ENCODE peak calls at places on chromosomes 2 and 18, in five cellular contexts. H is HTR-8/SVneo; T is stimulated activated naive CD8-positive, alpha-beta T cell treated with anti-CD3 and anti-CD28 coated beads, Interleukin-15, Interleukin-2, amounts not matched to agents 100 U/mL and 50 U/mL, for 24 hours; R is stimulated activated CD8-positive, alpha-beta memory T cell treated with anti-CD3 and anti-CD28 coated beads, Interleukin-15, amount 100 ng/mL, for 4 hours; Y is brain microvascular endothelial cell. Q is an unnamed sample.

GRCh38 chr2:121258066-121258465 is 26.9 kb downstream of the TFCP2L1 start:
- DNase-seq in H (no peak), T (no peak), R (no peak), Y (no peak), Q (no peak)

GRCh38 chr2:223784221-223784772 is 53.1 kb downstream of the AP1S3 start:
- DNase-seq in H (no peak), T (no peak), R (no peak), Y (no peak), Q (no peak)

GRCh38 chr2:54680397-54681032 is 42.9 kb upstream of the EML6 start:
- DNase-seq in H (no peak), T (peak; percentile 43), R (no peak), Y (no peak), Q (peak; percentile 39)

GRCh38 chr2:205748660-205749059 is 66.4 kb downstream of the NRP2 start:
- DNase-seq in H (no peak), T (no peak), R (no peak), Y (no peak), Q (no peak)

GRCh38 chr2:111184725-111185495 is 64.2 kb downstream of the BCL2L11 start:
- DNase-seq in H (no peak), T (no peak), R (no peak), Y (no peak), Q (no peak)

GRCh38 chr2:11870064-11870463 is 123.6 kb downstream of the LPIN1 start:
- DNase-seq in H (no peak), T (no peak), R (no peak), Y (no peak), Q (no peak)

GRCh38 chr18:28175047-28175929 is 1.6 kb downstream of the CDH2 start:
- DNase-seq in H (peak; percentile 21), T (no peak), R (no peak), Y (no peak), Q (no peak)

GRCh38 chr18:61731169-61731568 is 161.6 kb downstream of the RNF152 start:
- DNase-seq in H (no peak), T (no peak), R (no peak), Y (no peak), Q (no peak)

GRCh38 chr2:27765621-27766286 is 5.8 kb upstream of the MRPL33 start:
- DNase-seq in H (no peak), T (peak; percentile 64), R (peak; percentile 15), Y (no peak), Q (peak; percentile 16)

GRCh38 chr2:127810156-127810636 is 775 bp downstream of the WDR33 start:
- DNase-seq in H (no peak), T (no peak), R (no peak), Y (peak; percentile 7), Q (no peak)

GRCh38 chr2:154049561-154049960 is 177.8 kb downstream of the GALNT13 start:
- DNase-seq in H (no peak), T (no peak), R (no peak), Y (no peak), Q (no peak)

GRCh38 chr2:173984866-173985588 is 19.9 kb upstream of the SP3 start:
- DNase-seq in H (no peak), T (no peak), R (no peak), Y (no peak), Q (no peak)

GRCh38 chr2:98478861-98479770 is 34.5 kb downstream of the INPP4A start:
- DNase-seq in H (no peak), T (peak; percentile 43), R (no peak), Y (no peak), Q (no peak)

GRCh38 chr18:58263055-58263732 is 219.2 kb downstream of the NEDD4L start:
- DNase-seq in H (peak; percentile 58), T (no peak), R (no peak), Y (no peak), Q (no peak)

GRCh38 chr2:96148410-96149217 is 3.4 kb upstream of the DUSP2 start:
- DNase-seq in H (peak; percentile 95), T (peak; percentile 98), R (peak; percentile 98), Y (peak; percentile 87), Q (peak; percentile 91)

GRCh38 chr2:173962036-173962435 is 3.1 kb downstream of the SP3 start:
- DNase-seq in H (no peak), T (no peak), R (no peak), Y (no peak), Q (no peak)

GRCh38 chr2:186588940-186589732 is 720 bp upstream of the ITGAV start:
- DNase-seq in H (no peak), T (no peak), R (no peak), Y (no peak), Q (no peak)

GRCh38 chr18:62784338-62784965 is 69.1 kb downstream of the PHLPP1 start:
- DNase-seq in H (no peak), T (no peak), R (no peak), Y (no peak), Q (no peak)

GRCh38 chr2:45874324-45874723 is 222.8 kb downstream of the PRKCE start:
- DNase-seq in H (no peak), T (no peak), R (no peak), Y (no peak), Q (no peak)

GRCh38 chr2:95306306-95306895 is 9.3 kb downstream of the KCNIP3 start:
- DNase-seq in H (no peak), T (no peak), R (no peak), Y (no peak), Q (no peak)

GRCh38 chr2:204205082-204205481 is 268.5 kb downstream of the ICOS start:
- DNase-seq in H (no peak), T (no peak), R (no peak), Y (no peak), Q (no peak)

GRCh38 chr18:11005528-11005927 is 143.8 kb downstream of the PIEZO2 start:
- DNase-seq in H (no peak), T (no peak), R (no peak), Y (peak; percentile 97), Q (no peak)

GRCh38 chr2:173187911-173188788 is 112.5 kb downstream of the MAP3K20 start:
- DNase-seq in H (no peak), T (no peak), R (no peak), Y (peak; percentile 62), Q (no peak)

GRCh38 chr2:206531996-206532543 is 88.7 kb downstream of the ADAM23 start:
- DNase-seq in H (no peak), T (no peak), R (no peak), Y (peak; percentile 3), Q (no peak)

GRCh38 chr2:240579771-240580614 is 6.5 kb upstream of the CAPN10 start:
- DNase-seq in H (peak; percentile 77), T (peak; percentile 69), R (peak; percentile 45), Y (peak; percentile 59), Q (peak; percentile 48)

GRCh38 chr2:3113122-3113521 is 264.5 kb downstream of the EIPR1 start:
- DNase-seq in H (no peak), T (no peak), R (no peak), Y (no peak), Q (no peak)

GRCh38 chr2:10283106-10284062 is 19.3 kb upstream of the HPCAL1 start:
- DNase-seq in H (peak; percentile 82), T (peak; percentile 42), R (no peak), Y (peak; percentile 70), Q (no peak)

GRCh38 chr2:137910641-137911040 is 53.6 kb upstream of the HNMT start:
- DNase-seq in H (no peak), T (no peak), R (no peak), Y (no peak), Q (no peak)

GRCh38 chr2:122179492-122180070 is 424.1 kb downstream of the TSN start:
- DNase-seq in H (no peak), T (no peak), R (no peak), Y (no peak), Q (no peak)

GRCh38 chr2:136448435-136448834 is 316.9 kb upstream of the THSD7B start:
- DNase-seq in H (no peak), T (no peak), R (no peak), Y (no peak), Q (no peak)

GRCh38 chr2:159591221-159591620 is 25.1 kb downstream of the BAZ2B start:
- DNase-seq in H (no peak), T (no peak), R (no peak), Y (no peak), Q (no peak)

GRCh38 chr2:199861116-199861774 is 10.3 kb upstream of the FTCDNL1 start:
- DNase-seq in H (peak; percentile 20), T (no peak), R (no peak), Y (no peak), Q (no peak)

GRCh38 chr2:85741811-85742507 is 11.8 kb upstream of the ATOH8 start:
- DNase-seq in H (peak; percentile 53), T (no peak), R (no peak), Y (peak; percentile 89), Q (no peak)

Q was measured in activated T-helper 2 cell treated with anti-CD3 and anti-CD28 coated beads, Interferon-gamma antibody, Interleukin-2, Interleukin-4, amounts not matched to agents 10 μg/mL and 5 μg/mL and 100 μg/mL, durations not matched to agents 14 hours and 24 hours and 36 hours.